ENCODE peak calls at places on chromosomes 11 and 22, in five cellular contexts. D is K562, C is fibroblast of pulmonary artery, L is H7, E is ureter. N is an unnamed sample.

GRCh38 chr11:40716344-40717178 is 742.9 kb downstream of the LRRC4C start:
- DNase-seq in D (no peak), C (no peak), L (peak), E (no peak), N (no peak)

GRCh38 chr22:37196539-37197450 is 8.7 kb upstream of the C1QTNF6 start:
- DNase-seq in D (no peak), C (peak), L (peak), E (peak), N (peak)

GRCh38 chr22:49203863-49204598 is 623.6 kb downstream of the BRD1 start:
- DNase-seq in D (no peak), C (no peak), L (peak), E (peak), N (no peak)

GRCh38 chr11:128193633-128194032 is 393.7 kb downstream of the ETS1 start:
- DNase-seq in D (no peak), C (no peak), L (no peak), E (no peak), N (no peak)

GRCh38 chr11:8387141-8387540 is 123.5 kb upstream of the LMO1 start:
- DNase-seq in D (no peak), C (no peak), L (peak), E (no peak), N (no peak)

GRCh38 chr11:7595951-7596350 is 77.3 kb downstream of the CYB5R2 start:
- DNase-seq in D (no peak), C (no peak), L (no peak), E (no peak), N (no peak)

GRCh38 chr11:86459002-86459385 is 84.3 kb downstream of the CCDC81 start:
- DNase-seq in D (no peak), C (peak), L (no peak), E (no peak), N (no peak)

GRCh38 chr11:81874627-81875026 is 859.0 kb downstream of the FAM181B start:
- DNase-seq in D (no peak), C (no peak), L (no peak), E (no peak), N (no peak)

GRCh38 chr11:44848203-44848962 is 102.3 kb downstream of the TP53I11 start:
- DNase-seq in D (no peak), C (no peak), L (no peak), E (no peak), N (no peak)

GRCh38 chr11:131767421-131767820 is 397.0 kb downstream of the NTM start:
- DNase-seq in D (no peak), C (peak), L (no peak), E (no peak), N (no peak)

GRCh38 chr11:62394825-62395538 is 23.9 kb upstream of the SCGB1A1 start:
- DNase-seq in D (peak), C (peak), L (peak), E (peak), N (peak)

GRCh38 chr11:105109855-105110750 is 29.5 kb downstream of the CARD18 start:
- DNase-seq in D (no peak), C (peak), L (no peak), E (no peak), N (no peak)

GRCh38 chr11:92296138-92296515 is 71.5 kb downstream of the FAT3 start:
- DNase-seq in D (no peak), C (peak), L (no peak), E (no peak), N (no peak)

GRCh38 chr11:5203366-5203765 is 2.9 kb upstream of the OR51V1 start:
- DNase-seq in D (no peak), C (no peak), L (no peak), E (no peak), N (no peak)

GRCh38 chr11:111299111-111300026 is 1.0 kb downstream of the POU2AF3 start:
- DNase-seq in D (no peak), C (peak), L (peak), E (peak), N (peak)

N was measured in left colon.